ENCODE peak calls at places on chromosome 6, in eight cellular contexts. Q, P, X, A, B, U, Y and D are unnamed samples.

GRCh38 chr6:161439093-161439492 is 165.2 kb upstream of the AGPAT4 start:
- DNase-seq in A (peak), Q (no peak), P (no peak), U (no peak), Y (peak), B (peak), X (no peak), D (peak)

GRCh38 chr6:118876814-118877213 is 17.1 kb upstream of the ASF1A start:
- DNase-seq in X (no peak), P (no peak), U (no peak), B (no peak), Y (no peak), A (no peak), Q (no peak), D (no peak)

GRCh38 chr6:153207617-153208016 is 76.5 kb upstream of the RGS17 start:
- DNase-seq in P (no peak), Y (no peak), U (no peak), A (no peak), Q (no peak), X (no peak), B (no peak), D (no peak)

GRCh38 chr6:152529364-152529763 is 107.8 kb downstream of the SYNE1 start:
- DNase-seq in Q (no peak), P (no peak), X (no peak), U (no peak), B (no peak), Y (no peak), A (no peak), D (no peak)

GRCh38 chr6:138087549-138087948 is 19.7 kb downstream of the PERP start:
- DNase-seq in A (no peak), Y (no peak), X (no peak), Q (peak), P (no peak), B (no peak), U (no peak), D (no peak)

GRCh38 chr6:4957521-4958231 is 46.2 kb downstream of the RPP40 start:
- DNase-seq in A (no peak), Y (peak), X (no peak), B (no peak), P (no peak), U (no peak), Q (peak), D (peak)

GRCh38 chr6:73451166-73452106 is 661 bp downstream of the CGAS start:
- DNase-seq in P (peak), U (peak), B (no peak), A (peak), X (peak), Y (peak), Q (peak), D (no peak)

GRCh38 chr6:5205877-5206840 is 54.6 kb downstream of the LYRM4 start:
- DNase-seq in Q (no peak), P (no peak), X (peak), A (no peak), Y (peak), B (no peak), U (peak), D (no peak)

GRCh38 chr6:109383438-109383940 is 1.2 kb upstream of the CD164 start:
- DNase-seq in P (no peak), Y (no peak), X (no peak), U (no peak), Q (no peak), A (no peak), B (no peak), D (no peak)

GRCh38 chr6:43860285-43860684 is 90.3 kb downstream of the VEGFA start:
- DNase-seq in Q (no peak), B (no peak), U (no peak), X (no peak), Y (no peak), A (no peak), P (no peak), D (no peak)

GRCh38 chr6:144248470-144249301 is 36.4 kb upstream of the UTRN start:
- DNase-seq in Q (no peak), X (no peak), A (no peak), U (no peak), Y (no peak), B (no peak), P (no peak), D (no peak)

GRCh38 chr6:30107756-30108155 is 5.1 kb downstream of the TRIM31 start:
- DNase-seq in Y (no peak), A (no peak), X (no peak), Q (no peak), U (no peak), P (no peak), B (no peak), D (no peak)

GRCh38 chr6:66897576-66897975 is 1190.5 kb upstream of the EYS start:
- DNase-seq in B (no peak), X (no peak), Y (no peak), Q (peak), A (no peak), U (no peak), P (no peak), D (no peak)

GRCh38 chr6:150290429-150290828 is 78.4 kb upstream of the IYD start:
- DNase-seq in P (peak), B (no peak), A (no peak), U (no peak), Q (no peak), X (no peak), Y (no peak), D (no peak)

GRCh38 chr6:30076333-30076732 is 764 bp upstream of the RNF39 start:
- DNase-seq in A (no peak), Y (no peak), U (no peak), Q (no peak), P (no peak), B (no peak), X (no peak), D (no peak)

GRCh38 chr6:45643136-45643535 is 265.4 kb upstream of the SUPT3H start:
- DNase-seq in Y (no peak), Q (no peak), P (no peak), B (no peak), A (no peak), U (no peak), X (no peak), D (no peak)

GRCh38 chr6:155765275-155766194 is 309.9 kb upstream of the NOX3 start:
- DNase-seq in U (no peak), B (no peak), Q (no peak), A (no peak), X (no peak), Y (peak), P (no peak), D (peak)

GRCh38 chr6:28336284-28337024 is 506 bp upstream of the ZSCAN31 start:
- DNase-seq in U (peak), P (no peak), B (no peak), A (no peak), Y (no peak), X (peak), Q (no peak), D (peak)

GRCh38 chr6:7239590-7239948 is 73.4 kb downstream of the SSR1 start:
- DNase-seq in X (no peak), Y (no peak), A (no peak), P (no peak), Q (no peak), U (no peak), B (no peak), D (no peak)

DNA sequence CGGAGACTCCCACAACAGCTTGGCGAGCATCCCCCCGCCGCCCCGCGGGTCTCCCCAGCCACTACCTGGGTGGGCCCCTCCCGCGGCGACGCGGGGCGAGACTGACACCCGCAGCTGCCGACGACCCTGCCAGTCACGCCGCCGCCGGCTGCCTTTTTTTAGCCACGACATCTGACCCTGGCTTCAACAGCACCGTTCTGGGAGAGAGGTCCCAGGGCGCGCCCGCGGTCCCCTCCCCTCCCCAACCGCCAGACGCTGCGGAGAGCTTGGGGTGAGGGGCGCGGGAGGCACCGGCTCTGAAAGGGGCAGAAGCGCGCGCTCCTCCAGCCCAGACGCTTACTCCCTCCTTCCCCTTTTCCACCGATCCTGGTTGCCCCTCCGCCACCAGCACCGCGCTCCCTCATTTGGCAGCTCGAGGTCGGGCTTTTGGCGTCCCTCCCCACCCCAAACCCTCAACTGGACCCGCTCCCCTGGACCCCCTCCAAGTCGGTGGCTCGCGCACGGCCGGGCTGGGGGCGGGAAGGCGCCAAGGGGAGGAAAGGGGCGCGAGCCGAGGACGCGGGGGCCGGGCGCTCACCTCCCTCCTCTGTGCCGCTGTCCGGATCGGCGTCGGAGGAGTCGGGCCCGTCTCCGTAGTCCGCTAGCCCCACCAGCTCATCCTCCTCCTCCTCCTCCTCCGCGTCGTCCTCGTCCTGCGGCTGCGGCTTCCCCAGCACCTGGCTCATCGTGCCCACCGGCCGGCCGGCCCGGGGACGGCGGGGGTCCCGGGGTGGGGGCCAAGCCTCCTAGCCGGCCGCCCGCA is 603 bp downstream of the RRAGD start:
- DNase-seq in U (peak), B (peak), Q (peak), P (peak), A (no peak), X (peak), Y (no peak), D (no peak)
- TF ChIP-seq POLR2AphosphoS5 in U (no peak), B (no peak), Q (no peak), P (no peak), A (no peak), X (no peak), Y (no peak), D (no peak)

GRCh38 chr6:75201076-75201475 is 4.8 kb downstream of the COL12A1 start:
- DNase-seq in A (no peak), X (no peak), Q (no peak), Y (no peak), B (no peak), U (no peak), P (no peak), D (no peak)

GRCh38 chr6:75201901-75202672 is 3.8 kb downstream of the COL12A1 start:
- DNase-seq in U (no peak), A (no peak), Y (peak), Q (peak), P (no peak), B (peak), X (peak), D (no peak)

GRCh38 chr6:75203721-75204120 is 2.1 kb downstream of the COL12A1 start:
- DNase-seq in Y (no peak), U (no peak), Q (no peak), P (no peak), A (no peak), X (no peak), B (no peak), D (no peak)

GRCh38 chr6:75204222-75204958 is 1.5 kb downstream of the COL12A1 start:
- DNase-seq in Y (peak), Q (peak), P (peak), A (no peak), X (peak), U (peak), B (peak), D (peak)

DNA sequence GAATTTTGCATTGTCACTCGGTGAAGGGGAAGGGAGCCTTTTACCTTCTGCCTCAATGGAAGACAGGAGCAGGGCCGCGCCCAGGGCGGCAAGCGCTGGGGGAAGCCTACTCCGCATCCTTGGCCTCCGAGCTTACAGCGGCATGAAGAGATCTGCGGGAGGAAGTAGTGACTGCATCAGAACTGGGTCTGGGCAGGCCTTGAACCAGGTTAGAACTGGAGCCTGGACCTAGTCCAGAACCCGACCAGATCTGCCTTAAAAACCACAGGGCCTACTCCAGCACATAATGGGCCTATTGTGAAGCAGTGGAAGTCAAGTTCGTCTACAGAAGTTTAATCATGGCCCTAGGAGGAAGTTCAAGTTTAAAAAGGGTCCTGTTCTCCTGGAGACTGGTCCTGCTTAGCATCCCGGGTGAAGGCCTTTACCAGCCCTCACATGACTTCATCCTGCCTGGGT is 3.1 kb downstream of the COL12A1 start:
- DNase-seq in P (no peak), X (no peak), Y (no peak), Q (peak), A (no peak), B (no peak), U (no peak), D (no peak)
- H3K4me3 ChIP-seq in P (peak), X (no peak), Y (no peak), Q (peak), A (no peak), B (peak), U (no peak), D (no peak)

DNA sequence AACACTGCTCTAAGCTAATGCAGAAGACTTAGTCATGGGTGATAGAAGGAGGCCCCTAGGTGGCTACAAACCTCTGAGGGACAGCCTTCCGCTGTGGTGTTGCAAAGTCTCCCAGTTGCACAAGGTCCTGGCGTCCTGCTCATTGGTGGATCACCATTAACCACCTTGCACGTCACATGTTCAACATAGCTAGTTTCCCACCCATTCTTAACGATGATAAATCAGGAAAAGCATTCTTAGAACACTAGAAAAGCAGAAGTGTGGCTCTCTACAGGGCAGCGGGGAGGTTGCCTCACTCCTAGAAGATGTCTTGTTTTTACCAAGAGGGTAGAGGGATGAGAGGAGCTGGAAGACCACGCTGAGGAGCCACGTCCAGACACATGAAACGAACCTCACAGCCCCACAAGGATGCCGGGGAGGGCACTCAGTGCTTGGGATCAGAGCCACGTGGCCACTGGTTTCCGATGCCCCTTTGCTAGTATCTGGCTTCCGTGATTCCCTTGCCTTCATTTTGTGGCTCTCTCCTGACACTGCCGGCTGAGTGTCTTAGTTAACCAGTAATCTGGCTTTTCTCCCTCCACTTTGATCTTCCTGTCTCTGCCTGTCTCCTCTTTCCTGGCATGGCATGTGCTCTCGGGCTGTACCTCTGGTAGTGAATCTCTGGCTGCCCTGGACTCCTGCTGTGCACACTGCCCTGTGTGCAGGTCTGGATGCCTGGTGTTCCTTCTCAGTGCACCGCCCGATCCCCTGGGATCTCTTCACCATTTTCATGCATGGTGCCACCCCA is 91.4 kb upstream of the NEDD9 start:
- DNase-seq in B (no peak), U (peak), A (no peak), X (no peak), Y (no peak), P (no peak), Q (no peak), D (no peak)
- TF ChIP-seq POLR2AphosphoS5 in B (no peak), U (peak), A (no peak), X (no peak), Y (no peak), P (no peak), Q (no peak), D (no peak)

GRCh38 chr6:90136850-90137249 is 159.8 kb downstream of the BACH2 start:
- DNase-seq in A (no peak), P (no peak), X (no peak), Q (no peak), Y (no peak), U (no peak), B (no peak), D (no peak)
- H3K4me3 ChIP-seq in A (no peak), P (no peak), X (no peak), Q (no peak), Y (no peak), U (no peak), B (no peak), D (no peak)

GRCh38 chr6:53547815-53548496 is 3.1 kb upstream of the GCLC start:
- DNase-seq in A (peak), X (peak), Y (peak), P (peak), B (peak), Q (peak), U (peak), D (peak)
- TF ChIP-seq POLR2AphosphoS5 in A (peak), X (peak), Y (peak), P (peak), B (peak), Q (peak), U (peak), D (no peak)

DNA sequence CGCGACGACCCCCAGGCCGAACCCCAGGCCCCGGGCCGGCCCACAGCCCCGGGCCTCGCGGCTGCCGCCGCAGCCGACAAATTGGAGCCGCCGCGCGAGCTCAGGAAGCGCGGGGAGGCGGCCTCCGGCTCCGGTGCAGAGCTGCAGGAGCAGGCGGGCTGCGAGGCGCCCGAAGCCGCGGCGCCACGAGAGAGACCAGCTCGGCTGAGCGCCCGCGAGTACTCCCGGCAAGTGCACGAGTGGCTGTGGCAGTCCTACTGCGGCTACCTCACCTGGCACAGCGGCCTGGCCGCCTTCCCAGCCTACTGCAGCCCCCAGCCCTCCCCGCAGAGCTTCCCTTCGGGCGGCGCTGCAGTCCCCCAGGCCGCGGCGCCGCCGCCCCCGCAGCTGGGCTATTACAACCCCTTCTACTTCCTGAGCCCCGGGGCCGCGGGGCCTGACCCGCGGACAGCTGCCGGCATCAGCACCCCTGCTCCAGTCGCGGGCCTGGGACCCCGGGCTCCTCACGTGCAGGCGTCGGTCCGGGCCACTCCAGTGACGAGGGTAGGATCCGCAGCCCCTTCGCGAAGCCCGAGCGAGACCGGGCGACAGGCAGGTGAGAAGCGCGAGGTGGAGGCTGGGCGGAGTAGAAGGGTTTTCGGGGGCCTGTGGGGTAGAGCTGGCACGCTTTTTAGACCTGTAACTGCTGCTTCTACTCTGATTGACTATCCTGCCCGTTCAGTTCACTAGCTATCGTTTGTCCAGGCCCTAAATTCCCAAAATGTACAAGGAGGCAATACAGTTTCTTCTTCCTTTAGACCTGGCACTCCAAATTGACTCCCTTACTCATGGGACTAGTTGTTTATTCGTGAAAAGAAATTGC is 656 bp downstream of the FAM8A1 start:
- DNase-seq in Y (peak), Q (peak), U (peak), P (peak), A (no peak), X (peak), B (no peak), D (peak)
- H3K4me3 ChIP-seq in Y (peak), Q (peak), U (peak), P (peak), A (peak), X (peak), B (peak), D (peak)

DNA sequence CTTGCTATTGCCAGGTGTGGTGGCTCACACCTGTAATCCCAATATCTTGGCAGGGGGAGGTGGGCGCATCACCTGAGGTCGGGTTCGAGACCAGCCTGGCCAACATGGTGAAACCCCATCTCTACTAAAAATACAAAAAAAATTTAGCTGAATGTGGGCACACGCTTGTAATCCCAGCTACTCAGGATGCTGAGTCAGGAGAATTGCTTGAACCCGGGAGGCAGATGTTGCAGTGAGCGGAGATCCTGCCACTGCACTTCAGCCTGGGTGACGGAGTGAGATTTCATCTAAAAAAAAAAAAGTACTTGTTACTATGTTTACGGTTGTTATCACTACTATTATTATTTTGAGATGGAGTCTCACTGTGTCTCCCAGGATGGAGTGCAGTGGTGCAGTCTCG is 3.0 kb downstream of the PPT2 start:
- DNase-seq in P (no peak), A (no peak), U (no peak), X (no peak), Y (no peak), Q (no peak), B (no peak), D (no peak)
- TF ChIP-seq POLR2AphosphoS5 in P (no peak), A (no peak), U (no peak), X (no peak), Y (no peak), Q (no peak), B (no peak), D (no peak)